ENCODE peak calls at places on chromosomes 5 and 9, in six cellular contexts. One of them, this sample, is unnamed.

GRCh38 chr9:137606734-137607138 is 1.2 kb downstream of the ARRDC1 start:
- DNase-seq in AG04449: no peak
- DNase-seq in stomach: peak
- DNase-seq in gastrocnemius medialis: no peak
- DNase-seq in astrocyte: no peak
- DNase-seq in BJ: no peak
- DNase-seq in this sample: no peak

GRCh38 chr5:159089675-159090074 is 10.0 kb downstream of the EBF1 start:
- DNase-seq in astrocyte: no peak
- DNase-seq in gastrocnemius medialis: no peak
- DNase-seq in stomach: no peak
- DNase-seq in AG04449: no peak
- DNase-seq in BJ: no peak
- DNase-seq in this sample: no peak

GRCh38 chr9:7936201-7936600 is 136.6 kb upstream of the DMAC1 start:
- DNase-seq in stomach: no peak
- DNase-seq in AG04449: no peak
- DNase-seq in astrocyte: no peak
- DNase-seq in gastrocnemius medialis: no peak
- DNase-seq in BJ: no peak
- DNase-seq in this sample: no peak

GRCh38 chr5:172504736-172505402 is 50.5 kb upstream of the SH3PXD2B start:
- DNase-seq in astrocyte: no peak
- DNase-seq in BJ: no peak
- DNase-seq in stomach: no peak
- DNase-seq in gastrocnemius medialis: no peak
- DNase-seq in AG04449: no peak
- DNase-seq in this sample: no peak

GRCh38 chr9:78304357-78304756 is 7.4 kb downstream of the PSAT1 start:
- DNase-seq in astrocyte: no peak
- DNase-seq in BJ: no peak
- DNase-seq in stomach: no peak
- DNase-seq in AG04449: no peak
- DNase-seq in gastrocnemius medialis: no peak
- DNase-seq in this sample: no peak

GRCh38 chr5:180332051-180332517 is 21.1 kb downstream of the GFPT2 start:
- DNase-seq in gastrocnemius medialis: no peak
- DNase-seq in stomach: no peak
- DNase-seq in BJ: no peak
- DNase-seq in AG04449: no peak
- DNase-seq in astrocyte: peak
- DNase-seq in this sample: no peak

GRCh38 chr9:88801214-88801796 is 190.0 kb upstream of the S1PR3 start:
- DNase-seq in BJ: no peak
- DNase-seq in astrocyte: no peak
- DNase-seq in stomach: no peak
- DNase-seq in AG04449: no peak
- DNase-seq in gastrocnemius medialis: no peak
- DNase-seq in this sample: no peak

GRCh38 chr5:141934099-141934844 is 10.6 kb downstream of the DELE1 start:
- DNase-seq in stomach: peak
- DNase-seq in AG04449: no peak
- DNase-seq in gastrocnemius medialis: no peak
- DNase-seq in BJ: no peak
- DNase-seq in astrocyte: peak
- DNase-seq in this sample: no peak

GRCh38 chr5:72214168-72214567 is 105.9 kb downstream of the MRPS27 start:
- DNase-seq in gastrocnemius medialis: no peak
- DNase-seq in AG04449: no peak
- DNase-seq in astrocyte: no peak
- DNase-seq in BJ: no peak
- DNase-seq in stomach: no peak
- DNase-seq in this sample: no peak

GRCh38 chr5:28779161-28779754 is 1740.9 kb upstream of the CDH9 start:
- DNase-seq in BJ: no peak
- DNase-seq in astrocyte: no peak
- DNase-seq in stomach: no peak
- DNase-seq in gastrocnemius medialis: no peak
- DNase-seq in AG04449: no peak
- DNase-seq in this sample: no peak
- TF ChIP-seq CTCF in BJ: no peak
- TF ChIP-seq CTCF in astrocyte: peak
- TF ChIP-seq CTCF in stomach: no peak
- TF ChIP-seq CTCF in gastrocnemius medialis: no peak
- TF ChIP-seq CTCF in AG04449: no peak
- TF ChIP-seq CTCF in this sample: no peak

DNA sequence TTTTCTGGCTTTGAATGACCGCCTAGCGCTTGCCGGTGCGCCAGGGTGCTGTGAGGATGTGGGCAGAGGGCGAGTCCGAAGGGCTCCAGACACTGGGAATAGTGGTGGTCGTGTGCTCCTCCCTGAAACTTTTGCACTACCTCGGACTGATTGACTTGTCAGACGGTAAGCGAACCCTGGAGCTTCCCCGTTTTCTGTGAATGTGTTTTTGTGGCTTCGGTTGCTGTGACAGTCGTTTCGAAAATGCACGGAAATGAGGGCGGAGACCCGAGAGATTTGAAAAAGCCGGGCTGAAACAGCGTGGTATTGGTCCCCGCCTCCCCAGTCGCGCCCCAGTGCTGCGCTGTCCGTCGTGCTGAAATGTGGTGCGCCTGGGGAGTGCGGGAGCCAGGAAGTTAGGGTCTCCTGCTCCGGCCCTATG is 102.5 kb upstream of the GABRP start:
- DNase-seq in BJ: no peak
- DNase-seq in astrocyte: peak
- DNase-seq in AG04449: no peak
- DNase-seq in stomach: no peak
- DNase-seq in gastrocnemius medialis: no peak
- DNase-seq in this sample: no peak
- H3K4me3 ChIP-seq in BJ: no peak
- H3K4me3 ChIP-seq in astrocyte: no peak
- H3K4me3 ChIP-seq in AG04449: peak
- H3K4me3 ChIP-seq in stomach: no peak
- H3K4me3 ChIP-seq in gastrocnemius medialis: no peak
- H3K4me3 ChIP-seq in this sample: no peak

DNA sequence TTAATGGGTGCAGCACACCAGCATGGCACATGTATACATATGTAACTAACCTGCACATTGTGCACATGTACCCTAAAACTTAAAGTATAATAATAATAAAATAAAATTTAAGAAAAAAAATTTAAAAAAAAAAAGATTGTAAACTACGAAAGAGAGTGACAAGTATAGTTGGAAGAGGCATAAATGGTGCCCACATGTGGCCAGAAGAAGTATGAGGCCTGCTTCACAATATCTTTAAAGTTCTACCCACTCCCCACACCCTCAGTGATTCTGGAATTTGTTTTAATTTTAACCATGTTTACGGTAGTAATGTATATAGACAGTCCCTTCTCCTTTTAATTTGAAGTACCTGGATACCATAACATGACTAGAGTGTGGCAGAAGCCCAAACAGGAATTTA is 172.7 kb downstream of the CHSY3 start:
- DNase-seq in AG04449: no peak
- DNase-seq in gastrocnemius medialis: no peak
- DNase-seq in stomach: no peak
- DNase-seq in astrocyte: no peak
- DNase-seq in BJ: no peak
- DNase-seq in this sample: no peak
- TF ChIP-seq CTCF in AG04449: no peak
- TF ChIP-seq CTCF in gastrocnemius medialis: no peak
- TF ChIP-seq CTCF in stomach: no peak
- TF ChIP-seq CTCF in astrocyte: no peak
- TF ChIP-seq CTCF in BJ: peak
- TF ChIP-seq CTCF in this sample: no peak

GRCh38 chr9:129491486-129491855 is 129.4 kb downstream of the C9orf50 start:
- DNase-seq in gastrocnemius medialis: no peak
- DNase-seq in astrocyte: no peak
- DNase-seq in BJ: no peak
- DNase-seq in AG04449: no peak
- DNase-seq in stomach: peak
- DNase-seq in this sample: no peak
- H3K4me3 ChIP-seq in gastrocnemius medialis: no peak
- H3K4me3 ChIP-seq in astrocyte: no peak
- H3K4me3 ChIP-seq in BJ: no peak
- H3K4me3 ChIP-seq in AG04449: no peak
- H3K4me3 ChIP-seq in stomach: peak
- H3K4me3 ChIP-seq in this sample: no peak

This sample was measured in GM12864.